ENCODE peak calls at places on chromosome 6, in seven cellular contexts. One of them, this sample, is unnamed. For H3K27me3, the result is how much of the 10 kb centered on the place peaks cover.

GRCh38 chr6:25670793-25671513 is 18.9 kb downstream of the SCGN start:
- ATAC-seq in IMR-90: no peak
- ATAC-seq in psoas muscle: no peak
- ATAC-seq in PC-3: peak
- ATAC-seq in CD8-positive, alpha-beta T cell: no peak
- ATAC-seq in lower lobe of right lung: no peak
- ATAC-seq in heart right ventricle: no peak
- ATAC-seq in this sample: no peak

GRCh38 chr6:41426438-41426851 is 91.0 kb downstream of the NCR2 start:
- ATAC-seq in PC-3: no peak
- ATAC-seq in heart right ventricle: no peak
- ATAC-seq in lower lobe of right lung: no peak
- ATAC-seq in psoas muscle: no peak
- ATAC-seq in CD8-positive, alpha-beta T cell: peak
- ATAC-seq in IMR-90: no peak
- ATAC-seq in this sample: no peak

GRCh38 chr6:138113588-138114210 is 6.5 kb upstream of the PERP start:
- ATAC-seq in psoas muscle: no peak
- ATAC-seq in heart right ventricle: no peak
- ATAC-seq in lower lobe of right lung: no peak
- ATAC-seq in IMR-90: no peak
- ATAC-seq in CD8-positive, alpha-beta T cell: no peak
- ATAC-seq in PC-3: no peak
- ATAC-seq in this sample: no peak

GRCh38 chr6:136262940-136263339 is 12.8 kb upstream of the MTFR2 start:
- ATAC-seq in PC-3: no peak
- ATAC-seq in psoas muscle: no peak
- ATAC-seq in lower lobe of right lung: no peak
- ATAC-seq in heart right ventricle: no peak
- ATAC-seq in IMR-90: no peak
- ATAC-seq in CD8-positive, alpha-beta T cell: no peak
- ATAC-seq in this sample: no peak

GRCh38 chr6:74598473-74599393 is 607.1 kb downstream of the COL12A1 start:
- ATAC-seq in IMR-90: no peak
- ATAC-seq in lower lobe of right lung: peak
- ATAC-seq in CD8-positive, alpha-beta T cell: no peak
- ATAC-seq in PC-3: peak
- ATAC-seq in heart right ventricle: no peak
- ATAC-seq in psoas muscle: no peak
- ATAC-seq in this sample: no peak

GRCh38 chr6:34920097-34920496 is 31.0 kb downstream of the ANKS1A start:
- ATAC-seq in IMR-90: no peak
- ATAC-seq in lower lobe of right lung: no peak
- ATAC-seq in PC-3: no peak
- ATAC-seq in CD8-positive, alpha-beta T cell: no peak
- ATAC-seq in psoas muscle: no peak
- ATAC-seq in heart right ventricle: no peak
- ATAC-seq in this sample: no peak

GRCh38 chr6:139473239-139473701 is 98.8 kb upstream of the CITED2 start:
- ATAC-seq in IMR-90: no peak
- ATAC-seq in psoas muscle: peak
- ATAC-seq in lower lobe of right lung: peak
- ATAC-seq in CD8-positive, alpha-beta T cell: no peak
- ATAC-seq in PC-3: no peak
- ATAC-seq in heart right ventricle: no peak
- ATAC-seq in this sample: peak

GRCh38 chr6:46706464-46706863 is 18.8 kb downstream of the TDRD6 start:
- ATAC-seq in heart right ventricle: no peak
- ATAC-seq in psoas muscle: no peak
- ATAC-seq in IMR-90: no peak
- ATAC-seq in PC-3: no peak
- ATAC-seq in lower lobe of right lung: no peak
- ATAC-seq in CD8-positive, alpha-beta T cell: no peak
- ATAC-seq in this sample: no peak

GRCh38 chr6:169371344-169372144 is 117.9 kb upstream of the THBS2 start:
- ATAC-seq in psoas muscle: peak
- ATAC-seq in CD8-positive, alpha-beta T cell: no peak
- ATAC-seq in IMR-90: peak
- ATAC-seq in lower lobe of right lung: peak
- ATAC-seq in heart right ventricle: no peak
- ATAC-seq in PC-3: no peak
- ATAC-seq in this sample: peak

GRCh38 chr6:135992739-135993138 is 141.2 kb downstream of the PDE7B start:
- ATAC-seq in psoas muscle: no peak
- ATAC-seq in lower lobe of right lung: peak
- ATAC-seq in PC-3: no peak
- ATAC-seq in CD8-positive, alpha-beta T cell: no peak
- ATAC-seq in IMR-90: no peak
- ATAC-seq in heart right ventricle: no peak
- ATAC-seq in this sample: no peak

GRCh38 chr6:167963589-167964057 is 33.8 kb upstream of the KIF25 start:
- ATAC-seq in IMR-90: no peak
- ATAC-seq in psoas muscle: no peak
- ATAC-seq in CD8-positive, alpha-beta T cell: no peak
- ATAC-seq in heart right ventricle: no peak
- ATAC-seq in lower lobe of right lung: no peak
- ATAC-seq in PC-3: no peak
- ATAC-seq in this sample: no peak

GRCh38 chr6:154276810-154277577 is 79.6 kb downstream of the IPCEF1 start:
- ATAC-seq in psoas muscle: no peak
- ATAC-seq in PC-3: peak
- ATAC-seq in lower lobe of right lung: peak
- ATAC-seq in CD8-positive, alpha-beta T cell: peak
- ATAC-seq in IMR-90: peak
- ATAC-seq in heart right ventricle: peak
- ATAC-seq in this sample: peak

GRCh38 chr6:34459899-34460593 is 5.8 kb upstream of the PACSIN1 start:
- ATAC-seq in IMR-90: peak
- ATAC-seq in psoas muscle: peak
- ATAC-seq in heart right ventricle: peak
- ATAC-seq in CD8-positive, alpha-beta T cell: peak
- ATAC-seq in PC-3: peak
- ATAC-seq in lower lobe of right lung: peak
- ATAC-seq in this sample: no peak

GRCh38 chr6:167045828-167046580 is 46.8 kb downstream of the CEP43 start:
- ATAC-seq in IMR-90: no peak
- ATAC-seq in heart right ventricle: no peak
- ATAC-seq in lower lobe of right lung: no peak
- ATAC-seq in PC-3: peak
- ATAC-seq in CD8-positive, alpha-beta T cell: no peak
- ATAC-seq in psoas muscle: no peak
- ATAC-seq in this sample: no peak

GRCh38 chr6:4853782-4854511 is 77.7 kb downstream of the CDYL start:
- ATAC-seq in CD8-positive, alpha-beta T cell: peak
- ATAC-seq in psoas muscle: no peak
- ATAC-seq in PC-3: peak
- ATAC-seq in IMR-90: peak
- ATAC-seq in heart right ventricle: no peak
- ATAC-seq in lower lobe of right lung: no peak
- ATAC-seq in this sample: no peak

GRCh38 chr6:79377830-79378460 is 143.5 kb upstream of the HMGN3 start:
- ATAC-seq in CD8-positive, alpha-beta T cell: no peak
- ATAC-seq in heart right ventricle: no peak
- ATAC-seq in IMR-90: no peak
- ATAC-seq in lower lobe of right lung: no peak
- ATAC-seq in PC-3: peak
- ATAC-seq in psoas muscle: no peak
- ATAC-seq in this sample: no peak

GRCh38 chr6:154536922-154537449 is 26.5 kb upstream of the CNKSR3 start:
- ATAC-seq in CD8-positive, alpha-beta T cell: no peak
- ATAC-seq in heart right ventricle: no peak
- ATAC-seq in psoas muscle: no peak
- ATAC-seq in lower lobe of right lung: no peak
- ATAC-seq in IMR-90: no peak
- ATAC-seq in PC-3: no peak
- ATAC-seq in this sample: no peak

GRCh38 chr6:90383212-90383611 is 86.6 kb upstream of the BACH2 start:
- ATAC-seq in PC-3: no peak
- ATAC-seq in heart right ventricle: no peak
- ATAC-seq in IMR-90: no peak
- ATAC-seq in psoas muscle: no peak
- ATAC-seq in CD8-positive, alpha-beta T cell: peak
- ATAC-seq in lower lobe of right lung: no peak
- ATAC-seq in this sample: no peak

GRCh38 chr6:30131947-30132497 is 3.9 kb upstream of the TRIM40 start:
- ATAC-seq in lower lobe of right lung: no peak
- ATAC-seq in IMR-90: no peak
- ATAC-seq in psoas muscle: no peak
- ATAC-seq in heart right ventricle: no peak
- ATAC-seq in CD8-positive, alpha-beta T cell: no peak
- ATAC-seq in PC-3: no peak
- ATAC-seq in this sample: no peak

GRCh38 chr6:41756354-41756753 is 9.2 kb upstream of the PGC start:
- ATAC-seq in heart right ventricle: no peak
- ATAC-seq in lower lobe of right lung: peak
- ATAC-seq in PC-3: no peak
- ATAC-seq in CD8-positive, alpha-beta T cell: no peak
- ATAC-seq in IMR-90: no peak
- ATAC-seq in psoas muscle: no peak
- ATAC-seq in this sample: no peak

GRCh38 chr6:89162047-89162371 is 16.2 kb downstream of the PM20D2 start:
- ATAC-seq in heart right ventricle: peak
- ATAC-seq in PC-3: no peak
- ATAC-seq in lower lobe of right lung: no peak
- ATAC-seq in psoas muscle: peak
- ATAC-seq in CD8-positive, alpha-beta T cell: no peak
- ATAC-seq in IMR-90: no peak
- ATAC-seq in this sample: peak

GRCh38 chr6:117270121-117270959 is 5.0 kb downstream of the VGLL2 start:
- ATAC-seq in heart right ventricle: no peak
- ATAC-seq in IMR-90: peak
- ATAC-seq in psoas muscle: peak
- ATAC-seq in PC-3: no peak
- ATAC-seq in CD8-positive, alpha-beta T cell: no peak
- ATAC-seq in lower lobe of right lung: peak
- ATAC-seq in this sample: peak

GRCh38 chr6:117269649-117270120 is 4.3 kb downstream of the VGLL2 start:
- ATAC-seq in CD8-positive, alpha-beta T cell: no peak
- ATAC-seq in PC-3: no peak
- ATAC-seq in heart right ventricle: no peak
- ATAC-seq in psoas muscle: no peak
- ATAC-seq in lower lobe of right lung: no peak
- ATAC-seq in IMR-90: no peak
- ATAC-seq in this sample: no peak

GRCh38 chr6:117270960-117271507 is 5.7 kb downstream of the VGLL2 start:
- ATAC-seq in IMR-90: no peak
- ATAC-seq in heart right ventricle: no peak
- ATAC-seq in lower lobe of right lung: no peak
- ATAC-seq in PC-3: no peak
- ATAC-seq in CD8-positive, alpha-beta T cell: no peak
- ATAC-seq in psoas muscle: no peak
- ATAC-seq in this sample: no peak

GRCh38 chr6:117272886-117273285 is 7.5 kb downstream of the VGLL2 start:
- ATAC-seq in psoas muscle: no peak
- ATAC-seq in IMR-90: no peak
- ATAC-seq in lower lobe of right lung: no peak
- ATAC-seq in PC-3: no peak
- ATAC-seq in heart right ventricle: no peak
- ATAC-seq in CD8-positive, alpha-beta T cell: no peak
- ATAC-seq in this sample: no peak

GRCh38 chr6:117272032-117272866 is 6.9 kb downstream of the VGLL2 start:
- ATAC-seq in CD8-positive, alpha-beta T cell: no peak
- ATAC-seq in lower lobe of right lung: no peak
- ATAC-seq in IMR-90: no peak
- ATAC-seq in psoas muscle: no peak
- ATAC-seq in heart right ventricle: no peak
- ATAC-seq in PC-3: no peak
- ATAC-seq in this sample: no peak
- H3K27me3 ChIP-seq in CD8-positive, alpha-beta T cell: under half
- H3K27me3 ChIP-seq in lower lobe of right lung: half or more
- H3K27me3 ChIP-seq in IMR-90: under half
- H3K27me3 ChIP-seq in psoas muscle: under half
- H3K27me3 ChIP-seq in heart right ventricle: half or more
- H3K27me3 ChIP-seq in PC-3: half or more
- H3K27me3 ChIP-seq in this sample: half or more

GRCh38 chr6:68639826-68640505 is 4.9 kb downstream of the ADGRB3 start:
- ATAC-seq in psoas muscle: no peak
- ATAC-seq in PC-3: no peak
- ATAC-seq in heart right ventricle: peak
- ATAC-seq in lower lobe of right lung: no peak
- ATAC-seq in CD8-positive, alpha-beta T cell: no peak
- ATAC-seq in IMR-90: no peak
- ATAC-seq in this sample: no peak
- H3K27me3 ChIP-seq in psoas muscle: under half
- H3K27me3 ChIP-seq in PC-3: half or more
- H3K27me3 ChIP-seq in heart right ventricle: under half
- H3K27me3 ChIP-seq in lower lobe of right lung: under half
- H3K27me3 ChIP-seq in CD8-positive, alpha-beta T cell: under half
- H3K27me3 ChIP-seq in IMR-90: under half
- H3K27me3 ChIP-seq in this sample: under half

GRCh38 chr6:11202513-11203305 is 29.8 kb downstream of the NEDD9 start:
- ATAC-seq in psoas muscle: no peak
- ATAC-seq in PC-3: no peak
- ATAC-seq in heart right ventricle: no peak
- ATAC-seq in CD8-positive, alpha-beta T cell: peak
- ATAC-seq in IMR-90: peak
- ATAC-seq in lower lobe of right lung: no peak
- ATAC-seq in this sample: no peak
- H3K27me3 ChIP-seq in psoas muscle: under half
- H3K27me3 ChIP-seq in PC-3: under half
- H3K27me3 ChIP-seq in heart right ventricle: under half
- H3K27me3 ChIP-seq in CD8-positive, alpha-beta T cell: under half
- H3K27me3 ChIP-seq in IMR-90: under half
- H3K27me3 ChIP-seq in lower lobe of right lung: under half
- H3K27me3 ChIP-seq in this sample: under half

GRCh38 chr6:149261364-149261763 is 56.1 kb upstream of the TAB2 start:
- ATAC-seq in heart right ventricle: no peak
- ATAC-seq in PC-3: no peak
- ATAC-seq in psoas muscle: no peak
- ATAC-seq in IMR-90: no peak
- ATAC-seq in CD8-positive, alpha-beta T cell: peak
- ATAC-seq in lower lobe of right lung: no peak
- ATAC-seq in this sample: no peak

GRCh38 chr6:149267513-149268043 is 49.9 kb upstream of the TAB2 start:
- ATAC-seq in psoas muscle: no peak
- ATAC-seq in lower lobe of right lung: no peak
- ATAC-seq in CD8-positive, alpha-beta T cell: no peak
- ATAC-seq in IMR-90: no peak
- ATAC-seq in heart right ventricle: no peak
- ATAC-seq in PC-3: no peak
- ATAC-seq in this sample: no peak

GRCh38 chr6:149265945-149266344 is 51.6 kb upstream of the TAB2 start:
- ATAC-seq in psoas muscle: no peak
- ATAC-seq in heart right ventricle: no peak
- ATAC-seq in IMR-90: no peak
- ATAC-seq in PC-3: no peak
- ATAC-seq in lower lobe of right lung: no peak
- ATAC-seq in CD8-positive, alpha-beta T cell: no peak
- ATAC-seq in this sample: no peak

GRCh38 chr6:149266659-149267058 is 50.9 kb upstream of the TAB2 start:
- ATAC-seq in PC-3: no peak
- ATAC-seq in lower lobe of right lung: no peak
- ATAC-seq in IMR-90: no peak
- ATAC-seq in psoas muscle: no peak
- ATAC-seq in CD8-positive, alpha-beta T cell: no peak
- ATAC-seq in heart right ventricle: no peak
- ATAC-seq in this sample: no peak

DNA sequence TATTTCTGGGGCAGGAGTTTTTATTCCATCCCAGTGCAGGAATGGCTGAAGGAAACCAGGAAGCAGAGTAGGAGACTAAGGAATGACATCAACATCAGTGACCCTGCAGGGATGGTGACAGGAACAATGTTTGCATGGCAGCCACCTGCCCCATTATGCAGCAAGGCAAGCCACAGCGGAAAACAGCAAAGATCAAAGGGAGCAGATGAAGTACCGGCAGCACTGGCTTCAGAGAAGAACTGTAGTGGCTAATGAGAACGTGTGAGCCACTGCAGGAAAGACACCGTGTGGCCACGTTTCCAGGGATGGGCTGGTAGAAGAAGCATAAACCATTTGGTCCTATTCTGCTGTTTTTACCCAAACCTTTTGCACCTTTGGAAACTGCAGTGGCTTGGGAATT is 52.9 kb upstream of the TAB2 start:
- ATAC-seq in PC-3: no peak
- ATAC-seq in IMR-90: no peak
- ATAC-seq in psoas muscle: no peak
- ATAC-seq in lower lobe of right lung: no peak
- ATAC-seq in heart right ventricle: no peak
- ATAC-seq in CD8-positive, alpha-beta T cell: peak
- ATAC-seq in this sample: no peak
- H3K27me3 ChIP-seq in PC-3: under half
- H3K27me3 ChIP-seq in IMR-90: under half
- H3K27me3 ChIP-seq in psoas muscle: under half
- H3K27me3 ChIP-seq in lower lobe of right lung: under half
- H3K27me3 ChIP-seq in heart right ventricle: under half
- H3K27me3 ChIP-seq in CD8-positive, alpha-beta T cell: under half
- H3K27me3 ChIP-seq in this sample: under half